ENCODE peak calls at places on chromosomes 5 and 9, in four cellular contexts. One of them, this sample, is unnamed.

GRCh38 chr9:109171926-109172325 is 4.9 kb upstream of the FRRS1L start:
- DNase-seq in activated T-cell treated with anti-CD3 and anti-CD28 coated beads for 4 hours: no peak
- DNase-seq in adipocyte: no peak
- DNase-seq in NCI-H774: no peak
- DNase-seq in this sample: no peak

GRCh38 chr9:25691786-25692185 is 13.5 kb upstream of the TUSC1 start:
- DNase-seq in activated T-cell treated with anti-CD3 and anti-CD28 coated beads for 4 hours: no peak
- DNase-seq in adipocyte: no peak
- DNase-seq in NCI-H774: no peak
- DNase-seq in this sample: no peak

GRCh38 chr5:142726188-142726731 is 40.4 kb upstream of the FGF1 start:
- DNase-seq in activated T-cell treated with anti-CD3 and anti-CD28 coated beads for 4 hours: no peak
- DNase-seq in adipocyte: peak; percentile 92
- DNase-seq in NCI-H774: no peak
- DNase-seq in this sample: no peak

GRCh38 chr9:20832775-20833174 is 148.7 kb downstream of the FOCAD start:
- DNase-seq in activated T-cell treated with anti-CD3 and anti-CD28 coated beads for 4 hours: no peak
- DNase-seq in adipocyte: no peak
- DNase-seq in NCI-H774: no peak
- DNase-seq in this sample: no peak

GRCh38 chr5:154972476-154973080 is 31.7 kb downstream of the MRPL22 start:
- DNase-seq in activated T-cell treated with anti-CD3 and anti-CD28 coated beads for 4 hours: no peak
- DNase-seq in adipocyte: peak; percentile 73
- DNase-seq in NCI-H774: peak; percentile 47
- DNase-seq in this sample: peak; percentile 68

GRCh38 chr5:148856009-148856367 is 29.6 kb downstream of the ADRB2 start:
- DNase-seq in activated T-cell treated with anti-CD3 and anti-CD28 coated beads for 4 hours: no peak
- DNase-seq in adipocyte: no peak
- DNase-seq in NCI-H774: no peak
- DNase-seq in this sample: no peak

GRCh38 chr9:111458139-111459009 is 25.8 kb downstream of the ECPAS start:
- DNase-seq in activated T-cell treated with anti-CD3 and anti-CD28 coated beads for 4 hours: no peak
- DNase-seq in adipocyte: peak; percentile 39
- DNase-seq in NCI-H774: no peak
- DNase-seq in this sample: no peak

GRCh38 chr5:149445739-149446369 is 66.8 kb upstream of the IL17B start:
- DNase-seq in activated T-cell treated with anti-CD3 and anti-CD28 coated beads for 4 hours: no peak
- DNase-seq in adipocyte: peak; percentile 91
- DNase-seq in NCI-H774: no peak
- DNase-seq in this sample: no peak

GRCh38 chr9:127788337-127789011 is 2.6 kb downstream of the CDK9 start:
- DNase-seq in activated T-cell treated with anti-CD3 and anti-CD28 coated beads for 4 hours: no peak
- DNase-seq in adipocyte: no peak
- DNase-seq in NCI-H774: no peak
- DNase-seq in this sample: no peak